ENCODE peak calls at places on chromosomes 7 and 10, in seven cellular contexts. One of them, this sample, is unnamed.
A peak's percentile ranks its signal among the peaks of the same experiment; 100 is the strongest.

GRCh38 chr10:78686444-78687060 is 382.2 kb upstream of the ZMIZ1 start:
- DNase-seq in HTR-8/SVneo: no peak
- DNase-seq in GM10248: no peak
- DNase-seq in fibroblast of lung: no peak
- DNase-seq in SW480: no peak
- DNase-seq in activated CD4-positive, CD25-positive, alpha-beta regulatory T cell: no peak
- DNase-seq in BE2C: no peak
- DNase-seq in this sample: no peak

GRCh38 chr7:65382452-65382851 is 8.8 kb downstream of the ZNF92 start:
- DNase-seq in GM10248: no peak
- DNase-seq in fibroblast of lung: no peak
- DNase-seq in SW480: no peak
- DNase-seq in BE2C: no peak
- DNase-seq in HTR-8/SVneo: no peak
- DNase-seq in activated CD4-positive, CD25-positive, alpha-beta regulatory T cell: no peak
- DNase-seq in this sample: no peak

GRCh38 chr10:98357208-98357836 is 57.7 kb downstream of the PYROXD2 start:
- DNase-seq in GM10248: no peak
- DNase-seq in HTR-8/SVneo: no peak
- DNase-seq in BE2C: no peak
- DNase-seq in SW480: no peak
- DNase-seq in activated CD4-positive, CD25-positive, alpha-beta regulatory T cell: no peak
- DNase-seq in fibroblast of lung: peak; percentile 66
- DNase-seq in this sample: no peak

GRCh38 chr10:60521974-60522405 is 132.3 kb upstream of the ANK3 start:
- DNase-seq in activated CD4-positive, CD25-positive, alpha-beta regulatory T cell: no peak
- DNase-seq in SW480: no peak
- DNase-seq in BE2C: peak; percentile 60
- DNase-seq in fibroblast of lung: peak; percentile 98
- DNase-seq in GM10248: no peak
- DNase-seq in HTR-8/SVneo: no peak
- DNase-seq in this sample: no peak

GRCh38 chr7:38709123-38709522 is 78.0 kb upstream of the AMPH start:
- DNase-seq in GM10248: no peak
- DNase-seq in BE2C: no peak
- DNase-seq in SW480: no peak
- DNase-seq in activated CD4-positive, CD25-positive, alpha-beta regulatory T cell: no peak
- DNase-seq in fibroblast of lung: no peak
- DNase-seq in HTR-8/SVneo: no peak
- DNase-seq in this sample: no peak

GRCh38 chr7:97801108-97801507 is 69.2 kb downstream of the TAC1 start:
- DNase-seq in HTR-8/SVneo: no peak
- DNase-seq in BE2C: no peak
- DNase-seq in SW480: no peak
- DNase-seq in fibroblast of lung: no peak
- DNase-seq in GM10248: no peak
- DNase-seq in activated CD4-positive, CD25-positive, alpha-beta regulatory T cell: no peak
- DNase-seq in this sample: no peak

GRCh38 chr10:97542169-97543024 is 30.2 kb upstream of the ANKRD2 start:
- DNase-seq in SW480: peak; percentile 84
- DNase-seq in BE2C: peak; percentile 51
- DNase-seq in HTR-8/SVneo: peak; percentile 79
- DNase-seq in fibroblast of lung: peak; percentile 99
- DNase-seq in activated CD4-positive, CD25-positive, alpha-beta regulatory T cell: no peak
- DNase-seq in GM10248: no peak
- DNase-seq in this sample: no peak

GRCh38 chr10:124248056-124248455 is 154.7 kb upstream of the CHST15 start:
- DNase-seq in SW480: no peak
- DNase-seq in BE2C: no peak
- DNase-seq in activated CD4-positive, CD25-positive, alpha-beta regulatory T cell: no peak
- DNase-seq in HTR-8/SVneo: no peak
- DNase-seq in GM10248: no peak
- DNase-seq in fibroblast of lung: no peak
- DNase-seq in this sample: no peak

GRCh38 chr10:21518629-21519321 is 6.7 kb downstream of the SKIDA1 start:
- DNase-seq in HTR-8/SVneo: no peak
- DNase-seq in SW480: no peak
- DNase-seq in fibroblast of lung: peak; percentile 76
- DNase-seq in GM10248: no peak
- DNase-seq in activated CD4-positive, CD25-positive, alpha-beta regulatory T cell: no peak
- DNase-seq in BE2C: no peak
- DNase-seq in this sample: no peak

GRCh38 chr7:143279186-143280098 is 5.3 kb upstream of the TMEM139 start:
- DNase-seq in activated CD4-positive, CD25-positive, alpha-beta regulatory T cell: no peak
- DNase-seq in BE2C: no peak
- DNase-seq in HTR-8/SVneo: no peak
- DNase-seq in fibroblast of lung: peak; percentile 83
- DNase-seq in GM10248: no peak
- DNase-seq in SW480: peak; percentile 88
- DNase-seq in this sample: no peak

GRCh38 chr7:5553298-5553877 is 129.8 kb upstream of the TNRC18 start:
- DNase-seq in activated CD4-positive, CD25-positive, alpha-beta regulatory T cell: no peak
- DNase-seq in fibroblast of lung: no peak
- DNase-seq in BE2C: no peak
- DNase-seq in GM10248: no peak
- DNase-seq in HTR-8/SVneo: no peak
- DNase-seq in SW480: peak; percentile 68
- DNase-seq in this sample: no peak

GRCh38 chr7:32881074-32881982 is 10.2 kb downstream of the KBTBD2 start:
- DNase-seq in BE2C: no peak
- DNase-seq in activated CD4-positive, CD25-positive, alpha-beta regulatory T cell: no peak
- DNase-seq in GM10248: no peak
- DNase-seq in fibroblast of lung: peak; percentile 50
- DNase-seq in HTR-8/SVneo: no peak
- DNase-seq in SW480: no peak
- DNase-seq in this sample: no peak

GRCh38 chr10:47207280-47207613 is 92.8 kb upstream of the GDF10 start:
- DNase-seq in activated CD4-positive, CD25-positive, alpha-beta regulatory T cell: no peak
- DNase-seq in BE2C: no peak
- DNase-seq in fibroblast of lung: no peak
- DNase-seq in SW480: peak; percentile 21
- DNase-seq in GM10248: no peak
- DNase-seq in HTR-8/SVneo: no peak
- DNase-seq in this sample: no peak

GRCh38 chr7:151814400-151814914 is 62.5 kb downstream of the PRKAG2 start:
- DNase-seq in activated CD4-positive, CD25-positive, alpha-beta regulatory T cell: no peak
- DNase-seq in HTR-8/SVneo: no peak
- DNase-seq in BE2C: no peak
- DNase-seq in fibroblast of lung: no peak
- DNase-seq in SW480: no peak
- DNase-seq in GM10248: no peak
- DNase-seq in this sample: no peak

GRCh38 chr10:5293691-5294550 is 70.8 kb upstream of the UCN3 start:
- DNase-seq in activated CD4-positive, CD25-positive, alpha-beta regulatory T cell: peak; percentile 68
- DNase-seq in SW480: peak; percentile 13
- DNase-seq in GM10248: peak; percentile 48
- DNase-seq in fibroblast of lung: peak; percentile 6
- DNase-seq in HTR-8/SVneo: peak; percentile 26
- DNase-seq in BE2C: peak; percentile 57
- DNase-seq in this sample: peak; percentile 43

GRCh38 chr10:73597346-73597745 is 6.2 kb upstream of the USP54 start:
- DNase-seq in fibroblast of lung: peak; percentile 75
- DNase-seq in activated CD4-positive, CD25-positive, alpha-beta regulatory T cell: no peak
- DNase-seq in SW480: no peak
- DNase-seq in BE2C: no peak
- DNase-seq in HTR-8/SVneo: no peak
- DNase-seq in GM10248: no peak
- DNase-seq in this sample: no peak

GRCh38 chr10:86664370-86665217 is 3.7 kb upstream of the LDB3 start:
- DNase-seq in HTR-8/SVneo: no peak
- DNase-seq in fibroblast of lung: no peak
- DNase-seq in GM10248: no peak
- DNase-seq in activated CD4-positive, CD25-positive, alpha-beta regulatory T cell: no peak
- DNase-seq in SW480: no peak
- DNase-seq in BE2C: no peak
- DNase-seq in this sample: no peak

GRCh38 chr10:28991326-28991725 is 297.5 kb upstream of the LYZL1 start:
- DNase-seq in SW480: peak; percentile 100
- DNase-seq in activated CD4-positive, CD25-positive, alpha-beta regulatory T cell: no peak
- DNase-seq in fibroblast of lung: peak; percentile 95
- DNase-seq in BE2C: no peak
- DNase-seq in GM10248: no peak
- DNase-seq in HTR-8/SVneo: no peak
- DNase-seq in this sample: no peak

GRCh38 chr10:35486297-35486991 is 118.7 kb upstream of the GJD4 start:
- DNase-seq in SW480: no peak
- DNase-seq in activated CD4-positive, CD25-positive, alpha-beta regulatory T cell: no peak
- DNase-seq in fibroblast of lung: no peak
- DNase-seq in BE2C: no peak
- DNase-seq in HTR-8/SVneo: no peak
- DNase-seq in GM10248: no peak
- DNase-seq in this sample: no peak

GRCh38 chr7:43877968-43878864 is 8.9 kb upstream of the MRPS24 start:
- DNase-seq in GM10248: no peak
- DNase-seq in HTR-8/SVneo: no peak
- DNase-seq in BE2C: no peak
- DNase-seq in fibroblast of lung: no peak
- DNase-seq in SW480: no peak
- DNase-seq in activated CD4-positive, CD25-positive, alpha-beta regulatory T cell: no peak
- DNase-seq in this sample: peak; percentile 4

GRCh38 chr10:72685264-72685921 is 6.5 kb upstream of the MCU start:
- DNase-seq in HTR-8/SVneo: no peak
- DNase-seq in fibroblast of lung: no peak
- DNase-seq in SW480: no peak
- DNase-seq in GM10248: peak; percentile 41
- DNase-seq in BE2C: no peak
- DNase-seq in activated CD4-positive, CD25-positive, alpha-beta regulatory T cell: no peak
- DNase-seq in this sample: peak; percentile 36

GRCh38 chr10:33921970-33922605 is 587.6 kb upstream of the NRP1 start:
- DNase-seq in BE2C: no peak
- DNase-seq in fibroblast of lung: no peak
- DNase-seq in HTR-8/SVneo: no peak
- DNase-seq in SW480: no peak
- DNase-seq in GM10248: no peak
- DNase-seq in activated CD4-positive, CD25-positive, alpha-beta regulatory T cell: no peak
- DNase-seq in this sample: no peak

GRCh38 chr7:85185355-85186082 is 1.3 kb downstream of the SEMA3D start:
- DNase-seq in BE2C: peak; percentile 72
- DNase-seq in fibroblast of lung: peak; percentile 71
- DNase-seq in SW480: no peak
- DNase-seq in GM10248: peak; percentile 7
- DNase-seq in activated CD4-positive, CD25-positive, alpha-beta regulatory T cell: no peak
- DNase-seq in HTR-8/SVneo: peak; percentile 32
- DNase-seq in this sample: no peak

GRCh38 chr7:80942261-80943041 is 23.6 kb upstream of the SEMA3C start:
- DNase-seq in BE2C: peak; percentile 29
- DNase-seq in GM10248: no peak
- DNase-seq in SW480: no peak
- DNase-seq in fibroblast of lung: peak; percentile 99
- DNase-seq in HTR-8/SVneo: peak; percentile 79
- DNase-seq in activated CD4-positive, CD25-positive, alpha-beta regulatory T cell: no peak
- DNase-seq in this sample: no peak

GRCh38 chr7:155815332-155816191 is 3.3 kb upstream of the SHH start:
- DNase-seq in SW480: no peak
- DNase-seq in BE2C: peak; percentile 57
- DNase-seq in GM10248: peak; percentile 90
- DNase-seq in fibroblast of lung: peak; percentile 36
- DNase-seq in HTR-8/SVneo: peak; percentile 69
- DNase-seq in activated CD4-positive, CD25-positive, alpha-beta regulatory T cell: peak; percentile 33
- DNase-seq in this sample: peak; percentile 90

GRCh38 chr7:132518102-132518838 is 58.0 kb downstream of the PLXNA4 start:
- DNase-seq in GM10248: peak; percentile 37
- DNase-seq in fibroblast of lung: no peak
- DNase-seq in SW480: peak; percentile 22
- DNase-seq in BE2C: peak; percentile 48
- DNase-seq in HTR-8/SVneo: no peak
- DNase-seq in activated CD4-positive, CD25-positive, alpha-beta regulatory T cell: no peak
- DNase-seq in this sample: peak; percentile 44

GRCh38 chr10:4343798-4344370 is 482.1 kb upstream of the AKR1E2 start:
- DNase-seq in SW480: no peak
- DNase-seq in GM10248: no peak
- DNase-seq in activated CD4-positive, CD25-positive, alpha-beta regulatory T cell: no peak
- DNase-seq in fibroblast of lung: peak; percentile 6
- DNase-seq in HTR-8/SVneo: no peak
- DNase-seq in BE2C: no peak
- DNase-seq in this sample: no peak

GRCh38 chr10:86167762-86168128 is 198.8 kb downstream of the GRID1 start:
- DNase-seq in SW480: no peak
- DNase-seq in GM10248: no peak
- DNase-seq in HTR-8/SVneo: no peak
- DNase-seq in BE2C: no peak
- DNase-seq in fibroblast of lung: no peak
- DNase-seq in activated CD4-positive, CD25-positive, alpha-beta regulatory T cell: no peak
- DNase-seq in this sample: no peak

GRCh38 chr7:14332155-14332554 is 342.7 kb upstream of the ETV1 start:
- DNase-seq in GM10248: no peak
- DNase-seq in activated CD4-positive, CD25-positive, alpha-beta regulatory T cell: no peak
- DNase-seq in BE2C: no peak
- DNase-seq in SW480: no peak
- DNase-seq in fibroblast of lung: peak; percentile 71
- DNase-seq in HTR-8/SVneo: no peak
- DNase-seq in this sample: no peak

GRCh38 chr7:24943096-24943948 is 36.7 kb downstream of the OSBPL3 start:
- DNase-seq in activated CD4-positive, CD25-positive, alpha-beta regulatory T cell: no peak
- DNase-seq in HTR-8/SVneo: no peak
- DNase-seq in BE2C: no peak
- DNase-seq in fibroblast of lung: no peak
- DNase-seq in GM10248: no peak
- DNase-seq in SW480: no peak
- DNase-seq in this sample: no peak

GRCh38 chr7:150715738-150716137 is 675 bp upstream of the GIMAP1 start:
- DNase-seq in GM10248: no peak
- DNase-seq in SW480: no peak
- DNase-seq in activated CD4-positive, CD25-positive, alpha-beta regulatory T cell: no peak
- DNase-seq in fibroblast of lung: no peak
- DNase-seq in BE2C: no peak
- DNase-seq in HTR-8/SVneo: no peak
- DNase-seq in this sample: no peak

GRCh38 chr7:130649004-130649790 is 19.4 kb downstream of the COPG2 start:
- DNase-seq in fibroblast of lung: peak; percentile 91
- DNase-seq in HTR-8/SVneo: no peak
- DNase-seq in activated CD4-positive, CD25-positive, alpha-beta regulatory T cell: no peak
- DNase-seq in BE2C: no peak
- DNase-seq in GM10248: peak; percentile 49
- DNase-seq in SW480: peak; percentile 49
- DNase-seq in this sample: peak; percentile 48

GRCh38 chr10:99799613-99800012 is 17.2 kb downstream of the ABCC2 start:
- DNase-seq in fibroblast of lung: no peak
- DNase-seq in GM10248: no peak
- DNase-seq in HTR-8/SVneo: no peak
- DNase-seq in activated CD4-positive, CD25-positive, alpha-beta regulatory T cell: no peak
- DNase-seq in BE2C: no peak
- DNase-seq in SW480: no peak
- DNase-seq in this sample: no peak

GRCh38 chr10:77165445-77166316 is 471.9 kb downstream of the KCNMA1 start:
- DNase-seq in HTR-8/SVneo: peak; percentile 52
- DNase-seq in SW480: peak; percentile 73
- DNase-seq in fibroblast of lung: peak; percentile 55
- DNase-seq in GM10248: peak; percentile 27
- DNase-seq in activated CD4-positive, CD25-positive, alpha-beta regulatory T cell: no peak
- DNase-seq in BE2C: peak; percentile 67
- DNase-seq in this sample: peak; percentile 20

GRCh38 chr10:80462986-80463741 is 9.1 kb downstream of the TSPAN14 start:
- DNase-seq in HTR-8/SVneo: no peak
- DNase-seq in SW480: no peak
- DNase-seq in fibroblast of lung: peak; percentile 77
- DNase-seq in BE2C: peak; percentile 52
- DNase-seq in activated CD4-positive, CD25-positive, alpha-beta regulatory T cell: no peak
- DNase-seq in GM10248: no peak
- DNase-seq in this sample: no peak

GRCh38 chr7:82443801-82444219 is 233 bp upstream of the CACNA2D1 start:
- DNase-seq in GM10248: no peak
- DNase-seq in activated CD4-positive, CD25-positive, alpha-beta regulatory T cell: no peak
- DNase-seq in SW480: peak; percentile 84
- DNase-seq in fibroblast of lung: peak; percentile 93
- DNase-seq in HTR-8/SVneo: peak; percentile 28
- DNase-seq in BE2C: peak; percentile 96
- DNase-seq in this sample: peak; percentile 60

GRCh38 chr10:22335204-22335956 is 9.9 kb upstream of the SPAG6 start:
- DNase-seq in activated CD4-positive, CD25-positive, alpha-beta regulatory T cell: peak; percentile 29
- DNase-seq in GM10248: peak; percentile 75
- DNase-seq in fibroblast of lung: peak; percentile 58
- DNase-seq in SW480: no peak
- DNase-seq in HTR-8/SVneo: no peak
- DNase-seq in BE2C: no peak
- DNase-seq in this sample: peak; percentile 90

GRCh38 chr7:37943905-37944736 is 23.7 kb downstream of the EPDR1 start:
- DNase-seq in BE2C: no peak
- DNase-seq in HTR-8/SVneo: no peak
- DNase-seq in activated CD4-positive, CD25-positive, alpha-beta regulatory T cell: no peak
- DNase-seq in SW480: peak; percentile 74
- DNase-seq in fibroblast of lung: peak; percentile 24
- DNase-seq in GM10248: peak; percentile 28
- DNase-seq in this sample: peak; percentile 36

This sample was measured in GM13977.